ENCODE peak calls at places on chromosomes 5 and 9, in five cellular contexts. M, S, Z, U and C are unnamed samples.

GRCh38 chr9:15244001-15244441 is 63.0 kb downstream of the TTC39B start:
- DNase-seq in Z (no peak), M (no peak), U (no peak), S (no peak), C (no peak)

GRCh38 chr9:4011062-4011461 is 288.8 kb downstream of the GLIS3 start:
- DNase-seq in U (no peak), Z (no peak), M (no peak), S (no peak), C (no peak)

GRCh38 chr9:89999534-90000370 is 394.9 kb downstream of the GADD45G start:
- DNase-seq in M (peak; percentile 86), U (no peak), Z (peak; percentile 16), S (no peak), C (no peak)

GRCh38 chr5:164394686-164395187 is 889.3 kb downstream of the MAT2B start:
- DNase-seq in M (no peak), S (no peak), Z (no peak), U (no peak), C (no peak)

GRCh38 chr5:98638111-98638510 is 135.4 kb upstream of the RGMB start:
- DNase-seq in Z (no peak), U (no peak), M (no peak), S (no peak), C (no peak)

GRCh38 chr5:178382689-178383276 is 150.2 kb upstream of the PHYKPL start:
- DNase-seq in U (no peak), S (no peak), M (no peak), Z (no peak), C (no peak)

GRCh38 chr9:89740722-89741121 is 135.9 kb downstream of the GADD45G start:
- DNase-seq in U (no peak), M (peak; percentile 49), S (no peak), Z (no peak), C (no peak)

GRCh38 chr5:57216714-57217113 is 42.9 kb downstream of the GPBP1 start:
- DNase-seq in U (peak; percentile 51), Z (no peak), M (no peak), S (peak; percentile 1), C (no peak)

GRCh38 chr9:69056416-69056815 is 20.9 kb downstream of the FXN start:
- DNase-seq in M (no peak), U (no peak), S (no peak), Z (no peak), C (no peak)

GRCh38 chr9:88978034-88978433 is 13.2 kb upstream of the S1PR3 start:
- DNase-seq in U (no peak), S (no peak), Z (no peak), M (no peak), C (no peak)

GRCh38 chr9:12846035-12846434 is 71.2 kb downstream of the LURAP1L start:
- DNase-seq in M (no peak), U (no peak), S (peak; percentile 25), Z (no peak), C (no peak)

GRCh38 chr9:81535542-81536241 is 153.7 kb downstream of the TLE1 start:
- DNase-seq in M (no peak), Z (no peak), S (no peak), U (peak; percentile 54), C (no peak)

GRCh38 chr9:89712285-89712684 is 107.5 kb downstream of the GADD45G start:
- DNase-seq in U (no peak), M (no peak), S (no peak), Z (no peak), C (no peak)

GRCh38 chr9:4970970-4971641 is 14.0 kb upstream of the JAK2 start:
- DNase-seq in U (no peak), S (no peak), M (no peak), Z (no peak), C (no peak)

GRCh38 chr9:125442471-125442870 is 180.8 kb downstream of the GAPVD1 start:
- DNase-seq in M (no peak), S (no peak), U (no peak), Z (no peak), C (no peak)

GRCh38 chr9:69171049-69171448 is 3.0 kb upstream of the TJP2 start:
- DNase-seq in Z (no peak), S (no peak), U (peak; percentile 100), M (no peak), C (no peak)

GRCh38 chr5:160242140-160242539 is 12.8 kb downstream of the FABP6 start:
- DNase-seq in M (no peak), Z (no peak), U (no peak), S (no peak), C (no peak)

GRCh38 chr5:1349246-1349645 is 4.3 kb upstream of the CLPTM1L start:
- DNase-seq in S (no peak), U (no peak), M (no peak), Z (no peak), C (no peak)

GRCh38 chr9:34992376-34992951 is 2.9 kb downstream of the DNAJB5 start:
- DNase-seq in S (peak; percentile 61), Z (peak; percentile 34), M (peak; percentile 26), U (no peak), C (no peak)

GRCh38 chr5:137142371-137143243 is 356.5 kb downstream of the SPOCK1 start:
- DNase-seq in S (peak; percentile 91), U (peak; percentile 75), M (peak; percentile 11), Z (no peak), C (no peak)

GRCh38 chr5:75054110-75054930 is 2.0 kb upstream of the GCNT4 start:
- DNase-seq in U (no peak), M (peak; percentile 17), Z (no peak), S (peak; percentile 24), C (no peak)

GRCh38 chr5:43967165-43967564 is 364.2 kb downstream of the NNT start:
- DNase-seq in Z (no peak), S (no peak), U (no peak), M (no peak), C (no peak)

GRCh38 chr5:20555034-20555433 is 567.0 kb upstream of the CDH18 start:
- DNase-seq in U (no peak), S (no peak), Z (no peak), M (no peak), C (no peak)

GRCh38 chr9:86054695-86055094 is 44.7 kb downstream of the GOLM1 start:
- DNase-seq in U (no peak), M (no peak), Z (no peak), S (no peak), C (no peak)

GRCh38 chr9:109912726-109913460 is 132.9 kb downstream of the PALM2AKAP2 start:
- DNase-seq in S (no peak), U (no peak), M (no peak), Z (no peak), C (no peak)

GRCh38 chr9:96514108-96514824 is 64.3 kb downstream of the HABP4 start:
- DNase-seq in U (no peak), S (peak; percentile 62), M (no peak), Z (no peak), C (no peak)

GRCh38 chr5:96997265-96997859 is 61.5 kb downstream of the LNPEP start:
- DNase-seq in U (no peak), Z (peak; percentile 19), S (no peak), M (no peak), C (no peak)

GRCh38 chr5:169085656-169086055 is 215.3 kb downstream of the SLIT3 start:
- DNase-seq in U (peak; percentile 32), S (no peak), M (no peak), Z (no peak), C (no peak)

DNA sequence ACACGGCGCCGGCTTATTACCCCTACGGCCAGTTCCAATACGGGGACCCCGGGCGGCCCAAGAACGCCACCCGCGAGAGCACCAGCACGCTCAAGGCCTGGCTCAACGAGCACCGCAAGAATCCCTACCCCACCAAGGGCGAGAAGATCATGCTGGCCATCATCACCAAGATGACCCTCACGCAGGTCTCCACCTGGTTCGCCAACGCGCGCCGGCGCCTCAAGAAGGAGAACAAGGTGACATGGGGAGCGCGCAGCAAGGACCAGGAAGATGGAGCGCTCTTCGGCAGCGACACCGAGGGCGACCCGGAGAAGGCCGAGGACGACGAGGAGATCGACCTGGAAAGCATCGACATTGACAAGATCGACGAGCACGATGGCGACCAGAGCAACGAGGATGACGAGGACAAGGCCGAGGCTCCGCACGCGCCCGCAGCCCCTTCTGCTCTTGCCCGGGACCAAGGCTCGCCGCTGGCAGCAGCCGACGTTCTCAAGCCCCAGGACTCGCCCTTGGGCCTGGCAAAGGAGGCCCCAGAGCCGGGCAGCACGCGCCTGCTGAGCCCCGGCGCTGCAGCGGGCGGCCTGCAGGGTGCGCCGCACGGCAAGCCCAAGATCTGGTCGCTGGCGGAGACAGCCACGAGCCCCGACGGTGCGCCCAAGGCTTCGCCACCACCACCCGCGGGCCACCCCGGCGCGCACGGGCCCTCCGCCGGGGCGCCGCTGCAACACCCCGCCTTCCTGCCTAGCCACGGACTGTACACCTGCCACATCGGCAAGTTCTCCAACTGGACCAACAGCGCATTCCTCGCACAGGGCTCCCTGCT is 3.9 kb downstream of the IRX1 start:
- DNase-seq in U (no peak), S (no peak), Z (no peak), M (no peak), C (no peak)
- TF ChIP-seq CTCF in U (no peak), S (no peak), Z (no peak), M (no peak), C (peak; percentile 56)

DNA sequence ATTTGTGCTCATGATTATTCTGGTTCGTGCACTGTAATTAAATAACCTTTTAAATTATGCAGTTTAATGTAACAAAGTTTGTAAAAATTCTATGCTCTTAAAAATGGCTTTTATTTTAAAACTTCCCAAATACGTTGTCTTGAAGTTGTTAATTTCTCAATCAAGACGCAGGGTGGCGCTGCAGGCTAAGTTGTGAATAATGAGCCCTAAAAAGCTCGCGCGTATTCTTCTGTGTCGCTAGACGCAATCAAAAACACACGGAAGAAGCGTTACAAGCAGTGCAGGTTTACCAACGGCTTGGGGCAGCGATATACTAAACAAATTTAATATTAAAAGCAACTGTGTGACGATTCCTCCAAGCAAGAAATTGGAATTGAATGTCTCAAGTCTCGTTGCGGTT is at the start of gene PCDHB4:
- DNase-seq in U (no peak), Z (no peak), S (no peak), M (no peak), C (no peak)
- TF ChIP-seq CTCF in U (peak; percentile 33), Z (no peak), S (peak; percentile 29), M (no peak), C (no peak)

GRCh38 chr9:112166176-112167140 is 8.6 kb downstream of the SUSD1 start:
- DNase-seq in Z (no peak), M (no peak), U (peak; percentile 68), S (no peak), C (no peak)
- TF ChIP-seq CTCF in Z (no peak), M (no peak), U (peak; percentile 61), S (peak; percentile 14), C (peak; percentile 19)

DNA sequence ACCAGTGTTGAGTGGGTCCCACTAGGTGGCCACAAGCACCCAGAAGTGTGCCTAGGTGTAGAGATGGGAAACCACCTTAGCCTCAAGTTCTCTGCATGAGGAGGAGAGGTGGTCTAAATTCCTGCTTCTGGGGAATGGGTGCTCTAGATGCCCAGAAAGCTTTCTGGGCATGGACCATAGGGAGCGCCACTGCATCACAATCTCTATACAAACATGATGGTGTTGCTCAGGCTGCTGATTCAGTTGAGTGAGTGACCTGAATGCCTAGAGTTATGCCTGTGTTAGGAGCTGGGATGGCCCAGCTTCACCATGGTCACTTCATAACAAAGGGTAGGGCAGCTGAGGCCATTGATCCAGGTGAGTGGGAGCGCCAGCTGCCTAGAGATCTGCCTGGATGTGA is 667.9 kb upstream of the ARRDC3 start:
- DNase-seq in Z (no peak), S (no peak), U (no peak), M (no peak), C (no peak)
- TF ChIP-seq CTCF in Z (no peak), S (no peak), U (no peak), M (no peak), C (no peak)

DNA sequence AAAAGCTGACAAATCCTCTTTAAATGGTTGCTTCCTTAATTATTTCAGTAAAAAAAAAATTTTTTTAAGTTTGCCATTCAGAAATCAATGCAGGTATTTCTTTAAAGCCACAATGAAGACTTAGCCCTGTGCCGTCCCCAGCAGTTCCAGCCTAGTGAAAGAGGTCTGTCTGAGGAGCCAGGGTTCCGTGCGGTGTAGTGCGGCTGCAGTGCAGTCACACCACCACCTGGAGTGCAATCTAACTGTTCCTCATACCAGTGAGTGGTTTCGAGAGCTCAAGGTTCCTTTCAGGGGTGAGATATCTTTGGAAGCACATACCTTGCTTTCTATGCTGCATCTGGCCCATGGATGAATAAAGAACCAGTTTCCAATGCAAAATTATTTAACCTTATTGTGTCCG is 87.5 kb downstream of the FANCC start:
- DNase-seq in U (no peak), Z (no peak), M (no peak), S (no peak), C (no peak)
- TF ChIP-seq CTCF in U (no peak), Z (no peak), M (no peak), S (no peak), C (peak; percentile 28)